ENCODE peak calls at places on chromosomes 6 and 20, in eight cellular contexts. L, V, T, X, Y, J, W and N are unnamed samples.

GRCh38 chr20:34037121-34037520 is 43.4 kb downstream of the RALY start:
- DNase-seq in L (no peak), V (peak; percentile 46), T (peak; percentile 63), X (no peak), Y (no peak), J (no peak), W (no peak), N (no peak)

GRCh38 chr6:118660218-118660569 is 8.8 kb upstream of the CEP85L start:
- DNase-seq in L (peak; percentile 86), V (peak; percentile 41), T (peak; percentile 35), X (no peak), Y (no peak), J (peak; percentile 96), W (no peak), N (no peak)

GRCh38 chr6:168671028-168671862 is 230.3 kb downstream of the SMOC2 start:
- DNase-seq in L (no peak), V (no peak), T (no peak), X (no peak), Y (no peak), J (no peak), W (no peak), N (no peak)

GRCh38 chr6:16698163-16698533 is 63.1 kb downstream of the ATXN1 start:
- DNase-seq in L (peak; percentile 20), V (no peak), T (no peak), X (no peak), Y (no peak), J (no peak), W (no peak), N (no peak)

GRCh38 chr6:128025478-128025877 is 124.6 kb upstream of the THEMIS start:
- DNase-seq in L (no peak), V (no peak), T (no peak), X (no peak), Y (no peak), J (no peak), W (no peak), N (no peak)

GRCh38 chr6:134984821-134985220 is 34.9 kb upstream of the ALDH8A1 start:
- DNase-seq in L (no peak), V (no peak), T (no peak), X (peak; percentile 28), Y (no peak), J (no peak), W (no peak), N (no peak)

GRCh38 chr6:13813621-13814175 is 659 bp downstream of the MCUR1 start:
- DNase-seq in L (peak; percentile 59), V (no peak), T (no peak), X (peak; percentile 52), Y (no peak), J (peak; percentile 84), W (peak; percentile 63), N (peak; percentile 44)

GRCh38 chr20:46111028-46111835 is 6.9 kb upstream of the CD40 start:
- DNase-seq in L (no peak), V (peak; percentile 23), T (peak; percentile 36), X (no peak), Y (no peak), J (no peak), W (no peak), N (no peak)

GRCh38 chr6:29547573-29547972 is 12.0 kb downstream of the UBD start:
- DNase-seq in L (no peak), V (no peak), T (no peak), X (no peak), Y (no peak), J (no peak), W (no peak), N (no peak)

GRCh38 chr6:34005845-34006644 is 139.8 kb downstream of the GRM4 start:
- DNase-seq in L (no peak), V (no peak), T (no peak), X (no peak), Y (no peak), J (no peak), W (no peak), N (no peak)

GRCh38 chr20:14991023-14991422 is 653.6 kb upstream of the FLRT3 start:
- DNase-seq in L (no peak), V (no peak), T (no peak), X (peak; percentile 48), Y (no peak), J (no peak), W (no peak), N (no peak)

GRCh38 chr6:149642829-149643580 is 5.5 kb downstream of the KATNA1 start:
- DNase-seq in L (no peak), V (no peak), T (no peak), X (peak; percentile 26), Y (no peak), J (no peak), W (no peak), N (no peak)

GRCh38 chr6:11021003-11021402 is 23.1 kb downstream of the ELOVL2 start:
- DNase-seq in L (no peak), V (no peak), T (no peak), X (no peak), Y (no peak), J (no peak), W (no peak), N (no peak)

GRCh38 chr6:31386977-31387376 is 16.4 kb upstream of the MICA start:
- DNase-seq in L (no peak), V (no peak), T (no peak), X (no peak), Y (no peak), J (no peak), W (no peak), N (no peak)

GRCh38 chr6:45327956-45328522 is at the start of gene RUNX2:
- DNase-seq in L (no peak), V (no peak), T (no peak), X (peak; percentile 44), Y (no peak), J (no peak), W (no peak), N (peak; percentile 2)

GRCh38 chr6:134453792-134454510 is 136.0 kb upstream of the SGK1 start:
- DNase-seq in L (no peak), V (no peak), T (no peak), X (no peak), Y (no peak), J (no peak), W (no peak), N (no peak)

GRCh38 chr6:46090115-46091079 is 39.4 kb upstream of the ENPP4 start:
- DNase-seq in L (peak; percentile 36), V (peak; percentile 57), T (peak; percentile 69), X (peak; percentile 14), Y (peak; percentile 4), J (peak; percentile 47), W (peak; percentile 36), N (peak; percentile 8)

GRCh38 chr20:41078329-41078728 is 49.7 kb downstream of the TOP1 start:
- DNase-seq in L (no peak), V (no peak), T (no peak), X (no peak), Y (no peak), J (no peak), W (no peak), N (no peak)

GRCh38 chr6:57303931-57304681 is 13.3 kb upstream of the PRIM2 start:
- DNase-seq in L (no peak), V (no peak), T (no peak), X (no peak), Y (no peak), J (no peak), W (no peak), N (no peak)

GRCh38 chr6:16168121-16168520 is 39.2 kb downstream of the MYLIP start:
- DNase-seq in L (no peak), V (no peak), T (no peak), X (no peak), Y (no peak), J (no peak), W (no peak), N (no peak)

GRCh38 chr6:146968041-146968760 is 236.0 kb upstream of the STXBP5 start:
- DNase-seq in L (no peak), V (no peak), T (no peak), X (peak; percentile 81), Y (no peak), J (peak; percentile 15), W (no peak), N (no peak)

GRCh38 chr6:43718387-43719105 is 31.0 kb upstream of the MRPS18A start:
- DNase-seq in L (no peak), V (no peak), T (no peak), X (no peak), Y (no peak), J (no peak), W (no peak), N (no peak)

GRCh38 chr6:34829137-34829536 is 37.3 kb downstream of the BLTP3A start:
- DNase-seq in L (no peak), V (no peak), T (no peak), X (no peak), Y (no peak), J (no peak), W (no peak), N (no peak)

GRCh38 chr20:63978319-63979220 is 872 bp downstream of the SAMD10 start:
- DNase-seq in L (peak; percentile 57), V (peak; percentile 80), T (peak; percentile 72), X (no peak), Y (no peak), J (peak; percentile 66), W (peak; percentile 40), N (peak; percentile 57)

GRCh38 chr20:20483328-20483727 is 115.4 kb downstream of the INSM1 start:
- DNase-seq in L (no peak), V (no peak), T (no peak), X (no peak), Y (no peak), J (no peak), W (no peak), N (no peak)

GRCh38 chr20:34622821-34623451 is 54.0 kb downstream of the PIGU start:
- DNase-seq in L (no peak), V (no peak), T (no peak), X (no peak), Y (no peak), J (no peak), W (no peak), N (no peak)

GRCh38 chr20:30168025-30168799 is 1089.3 kb upstream of the DEFB115 start:
- DNase-seq in L (no peak), V (peak; percentile 1), T (no peak), X (no peak), Y (no peak), J (peak; percentile 6), W (no peak), N (no peak)

GRCh38 chr6:127328043-127328442 is 15.4 kb downstream of the ECHDC1 start:
- DNase-seq in L (no peak), V (no peak), T (no peak), X (no peak), Y (no peak), J (no peak), W (no peak), N (no peak)

GRCh38 chr6:157269261-157269794 is 54.0 kb downstream of the TMEM242 start:
- DNase-seq in L (no peak), V (no peak), T (no peak), X (peak; percentile 30), Y (no peak), J (peak; percentile 46), W (no peak), N (no peak)

GRCh38 chr20:23869520-23869919 is 10.0 kb downstream of the CST5 start:
- DNase-seq in L (no peak), V (no peak), T (no peak), X (no peak), Y (no peak), J (no peak), W (no peak), N (no peak)

GRCh38 chr6:43673444-43674063 is 14.0 kb downstream of the MRPS18A start:
- DNase-seq in L (no peak), V (no peak), T (no peak), X (no peak), Y (no peak), J (no peak), W (no peak), N (no peak)

GRCh38 chr6:66949191-66949661 is 1242.2 kb upstream of the EYS start:
- DNase-seq in L (no peak), V (no peak), T (no peak), X (no peak), Y (no peak), J (no peak), W (no peak), N (no peak)

GRCh38 chr6:7188492-7188891 is 80.7 kb downstream of the RREB1 start:
- DNase-seq in L (no peak), V (no peak), T (no peak), X (no peak), Y (no peak), J (no peak), W (no peak), N (no peak)

GRCh38 chr20:37567671-37568588 is 40.3 kb upstream of the BLCAP start:
- DNase-seq in L (peak; percentile 66), V (no peak), T (no peak), X (no peak), Y (peak; percentile 29), J (no peak), W (no peak), N (peak; percentile 18)